ENCODE peak calls at places on chromosomes 13 and 19, in five cellular contexts. K is sigmoid colon, Z is HepG2, J is A549, Q is stomach. I is an unnamed sample.

GRCh38 chr13:42567772-42568428 is 6.1 kb upstream of the TNFSF11 start:
- DNase-seq in K (no peak), Z (no peak), J (no peak), Q (no peak), I (no peak)

GRCh38 chr19:36997843-36998235 is 80.4 kb upstream of the ZNF420 start:
- DNase-seq in K (no peak), Z (no peak), J (no peak), Q (no peak), I (no peak)

GRCh38 chr13:102726430-102726829 is 31.6 kb upstream of the METTL21C start:
- DNase-seq in K (no peak), Z (peak; percentile 35), J (peak; percentile 10), Q (no peak), I (no peak)

GRCh38 chr13:97855570-97855970 is 97.9 kb upstream of the IPO5 start:
- DNase-seq in K (peak; percentile 66), Z (peak; percentile 55), J (peak; percentile 65), Q (no peak), I (peak; percentile 10)

GRCh38 chr13:43127827-43128226 is 104.4 kb downstream of the DNAJC15 start:
- DNase-seq in K (no peak), Z (no peak), J (no peak), Q (no peak), I (no peak)

GRCh38 chr19:51439021-51439465 is 19.2 kb downstream of the SIGLEC8 start:
- DNase-seq in K (no peak), Z (peak; percentile 14), J (no peak), Q (no peak), I (no peak)

GRCh38 chr19:3471954-3472655 is 8.2 kb downstream of the SMIM24 start:
- DNase-seq in K (no peak), Z (no peak), J (no peak), Q (peak; percentile 42), I (peak; percentile 32)

GRCh38 chr13:100721885-100722512 is 47.4 kb upstream of the TMTC4 start:
- DNase-seq in K (no peak), Z (peak; percentile 50), J (peak; percentile 31), Q (peak; percentile 77), I (peak; percentile 50)

GRCh38 chr19:33828266-33829075 is 31.8 kb downstream of the KCTD15 start:
- DNase-seq in K (no peak), Z (no peak), J (no peak), Q (no peak), I (no peak)

GRCh38 chr19:40392123-40392522 is 2.1 kb upstream of the HIPK4 start:
- DNase-seq in K (no peak), Z (no peak), J (no peak), Q (no peak), I (no peak)

GRCh38 chr13:97934590-97934989 is 18.9 kb upstream of the IPO5 start:
- DNase-seq in K (no peak), Z (no peak), J (no peak), Q (no peak), I (no peak)

GRCh38 chr13:54029720-54030119 is 1001.1 kb downstream of the OLFM4 start:
- DNase-seq in K (no peak), Z (no peak), J (no peak), Q (no peak), I (no peak)

GRCh38 chr13:54033323-54033861 is 1004.8 kb downstream of the OLFM4 start:
- DNase-seq in K (no peak), Z (no peak), J (no peak), Q (no peak), I (no peak)

GRCh38 chr13:54034047-54034446 is 1005.4 kb downstream of the OLFM4 start:
- DNase-seq in K (no peak), Z (no peak), J (no peak), Q (no peak), I (no peak)

GRCh38 chr13:54029226-54029625 is 1000.6 kb downstream of the OLFM4 start:
- DNase-seq in K (no peak), Z (no peak), J (peak; percentile 0), Q (no peak), I (no peak)
- TF ChIP-seq EP300 in K (no peak), Z (no peak), J (no peak), Q (no peak), I (no peak)

GRCh38 chr13:99218969-99219368 is 18.3 kb downstream of the UBAC2 start:
- DNase-seq in K (no peak), Z (no peak), J (no peak), Q (no peak), I (peak; percentile 25)
- H3K4me1 ChIP-seq in K (peaks cover 27% of the 10 kb centered on the region), Z (no peaks in the 10 kb centered on the region), J (peaks cover 7% of the 10 kb centered on the region), Q (peaks cover 24% of the 10 kb centered on the region), I (peaks cover 49% of the 10 kb centered on the region)

DNA sequence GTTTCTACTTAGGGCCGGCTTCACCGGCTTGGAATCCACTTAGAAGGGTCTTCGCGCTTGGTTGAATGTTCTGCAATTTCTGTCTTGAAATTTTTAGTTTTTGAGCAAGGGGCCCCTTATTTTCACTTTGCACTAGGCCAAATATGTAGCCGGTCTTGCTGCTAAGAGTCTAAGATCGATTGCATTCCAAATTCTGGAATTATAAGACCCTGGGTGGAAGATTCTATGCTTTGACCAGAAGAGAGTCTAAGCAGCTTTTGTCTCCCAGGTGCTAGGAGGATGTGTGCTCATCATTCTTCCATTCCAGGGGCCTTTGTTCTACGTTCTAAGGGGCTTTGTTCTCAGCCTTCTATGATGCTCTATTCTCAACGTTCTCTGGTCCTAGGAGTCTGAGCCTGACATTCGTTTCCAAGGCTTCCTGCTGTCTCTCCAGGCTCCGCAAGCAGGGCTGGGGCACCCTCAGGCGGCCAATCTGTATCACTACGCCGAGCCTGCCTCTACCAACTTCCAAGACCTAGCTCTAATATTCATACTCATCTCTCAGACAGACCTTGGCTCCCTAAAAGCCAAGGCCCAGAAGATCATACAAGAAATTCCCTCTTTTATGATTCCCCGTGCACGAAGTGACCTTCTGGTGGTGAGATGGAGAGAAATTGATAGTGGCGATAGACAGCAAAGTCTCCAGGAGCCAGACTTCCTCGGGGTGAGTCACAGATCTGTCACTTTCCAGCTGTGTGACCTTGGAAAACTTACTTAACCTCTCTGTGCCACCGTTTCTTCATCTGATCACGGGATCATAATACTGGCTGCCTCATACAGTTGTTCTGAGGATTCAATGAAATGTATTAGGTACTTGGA is 982 bp upstream of the DACT3 start:
- DNase-seq in K (peak; percentile 95), Z (peak; percentile 71), J (peak; percentile 93), Q (peak; percentile 86), I (peak; percentile 86)
- H3K4me3 ChIP-seq in K (peak overlapping the region; percentile 93), Z (peak overlapping the region; percentile 64), J (peak overlapping the region; percentile 40), Q (peak overlapping the region; percentile 67), I (peak overlapping the region; percentile 45)

GRCh38 chr19:1247747-1248453 is 483 bp upstream of the MIDN start:
- DNase-seq in K (peak; percentile 91), Z (peak; percentile 46), J (peak; percentile 76), Q (peak; percentile 73), I (peak; percentile 82)
- TF ChIP-seq EP300 in K (no peak), Z (peak; percentile 5), J (no peak), Q (peak; percentile 32), I (peak; percentile 41)

GRCh38 chr13:113399755-113400149 is 35.8 kb upstream of the GRTP1 start:
- DNase-seq in K (peak; percentile 57), Z (no peak), J (no peak), Q (no peak), I (no peak)

GRCh38 chr13:113398963-113399754 is 35.2 kb upstream of the GRTP1 start:
- DNase-seq in K (peak; percentile 61), Z (no peak), J (no peak), Q (no peak), I (no peak)

GRCh38 chr13:113402471-113403254 is 38.7 kb upstream of the GRTP1 start:
- DNase-seq in K (peak; percentile 52), Z (no peak), J (no peak), Q (no peak), I (no peak)

GRCh38 chr13:113401452-113402415 is 37.8 kb upstream of the GRTP1 start:
- DNase-seq in K (peak; percentile 52), Z (no peak), J (no peak), Q (no peak), I (no peak)

GRCh38 chr13:113400621-113401451 is 36.9 kb upstream of the GRTP1 start:
- DNase-seq in K (peak; percentile 20), Z (no peak), J (no peak), Q (no peak), I (no peak)
- H3K4me1 ChIP-seq in K (peaks cover 5% of the 10 kb centered on the region), Z (peaks cover 79% of the 10 kb centered on the region), J (no peaks in the 10 kb centered on the region), Q (no peaks in the 10 kb centered on the region), I (no peaks in the 10 kb centered on the region)

GRCh38 chr19:38250428-38250820 is 5.8 kb downstream of the PPP1R14A start:
- DNase-seq in K (no peak), Z (no peak), J (no peak), Q (no peak), I (no peak)

GRCh38 chr19:38252385-38252784 is 3.8 kb downstream of the PPP1R14A start:
- DNase-seq in K (no peak), Z (no peak), J (no peak), Q (no peak), I (no peak)

GRCh38 chr19:38252935-38253691 is 3.1 kb downstream of the PPP1R14A start:
- DNase-seq in K (peak; percentile 75), Z (no peak), J (no peak), Q (peak; percentile 42), I (no peak)

GRCh38 chr19:38251564-38252051 is 4.6 kb downstream of the PPP1R14A start:
- DNase-seq in K (peak; percentile 83), Z (no peak), J (no peak), Q (no peak), I (no peak)

DNA sequence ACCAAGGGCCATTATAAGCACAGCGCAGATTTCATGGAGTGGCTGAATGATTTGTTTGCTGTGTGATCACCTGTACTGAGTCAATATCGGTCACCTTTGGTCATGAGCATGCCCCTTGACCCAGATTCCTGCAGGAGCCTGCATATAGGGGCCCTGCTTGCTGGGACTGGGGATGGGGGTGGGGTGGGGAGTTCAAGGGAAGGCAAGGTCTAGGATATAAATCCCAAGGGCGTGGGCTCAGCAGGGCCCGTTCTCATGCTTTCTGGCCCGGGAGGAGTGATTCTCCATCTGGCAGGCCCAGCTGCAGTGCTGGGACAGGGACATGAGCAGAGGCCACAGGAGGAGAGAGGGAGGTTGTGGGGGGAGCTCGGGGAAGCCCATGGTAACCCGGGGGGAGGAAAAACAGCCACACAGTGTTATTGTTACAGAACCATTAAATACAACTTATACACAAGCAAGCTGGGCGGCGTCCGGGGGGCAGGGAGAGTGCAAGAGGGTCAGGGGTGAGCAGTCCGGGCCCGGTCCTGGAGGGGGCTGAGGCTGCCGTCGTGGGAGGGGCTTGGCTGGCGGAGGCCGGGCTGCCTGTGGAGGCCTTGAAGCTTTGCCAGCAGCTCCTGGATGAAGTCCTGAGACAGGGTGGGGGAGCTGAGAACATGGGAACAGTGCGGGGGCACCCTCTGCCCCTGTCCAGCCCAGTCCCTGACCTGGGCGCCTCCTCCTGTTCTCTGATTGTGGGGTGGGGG is 5.2 kb downstream of the PPP1R14A start:
- DNase-seq in K (peak; percentile 89), Z (peak; percentile 82), J (no peak), Q (peak; percentile 60), I (peak; percentile 81)
- H3K4me3 ChIP-seq in K (peak overlapping the region; percentile 86), Z (peak overlapping the region; percentile 51), J (no peak overlapping the region), Q (peak overlapping the region; percentile 26), I (peak overlapping the region; percentile 21)

GRCh38 chr19:38262585-38263268 is 1.6 kb upstream of the SPINT2 start:
- DNase-seq in K (no peak), Z (no peak), J (no peak), Q (no peak), I (no peak)
- TF ChIP-seq EP300 in K (no peak), Z (no peak), J (no peak), Q (no peak), I (no peak)